ENCODE peak calls at places on chromosome 19, in five cellular contexts. G is stimulated activated CD4-positive, alpha-beta T cell treated with anti-CD3 and anti-CD28 coated beads, Interleukin-12 subunit alpha, Interleukin-12 subunit beta, amount 100 ng/mL, for 24 hours; O is neuronal stem cell; H is mucosa of descending colon; P is tibial nerve. T is an unnamed sample.

GRCh38 chr19:43562698-43563241 is 12.6 kb downstream of the XRCC1 start:
- DNase-seq in G (peak), O (no peak), H (peak), P (peak), T (peak)

GRCh38 chr19:34291235-34291634 is 36.9 kb downstream of the GARRE1 start:
- DNase-seq in G (no peak), O (no peak), H (no peak), P (no peak), T (no peak)

GRCh38 chr19:15294591-15294990 is 37.7 kb downstream of the BRD4 start:
- DNase-seq in G (no peak), O (no peak), H (no peak), P (no peak), T (no peak)

GRCh38 chr19:38656171-38656981 is 8.9 kb downstream of the ACTN4 start:
- DNase-seq in G (no peak), O (no peak), H (no peak), P (no peak), T (no peak)

GRCh38 chr19:6678690-6679109 is 8.7 kb upstream of the TNFSF14 start:
- DNase-seq in G (peak), O (no peak), H (no peak), P (no peak), T (peak)

GRCh38 chr19:46841458-46842083 is 9.1 kb downstream of the AP2S1 start:
- DNase-seq in G (no peak), O (no peak), H (no peak), P (no peak), T (no peak)

GRCh38 chr19:33302175-33302973 is at the start of gene CEBPA:
- DNase-seq in G (peak), O (peak), H (peak), P (peak), T (peak)

GRCh38 chr19:7242601-7243258 is 51.5 kb downstream of the INSR start:
- DNase-seq in G (no peak), O (no peak), H (no peak), P (no peak), T (no peak)

GRCh38 chr19:39846176-39846677 is at the start of gene FBL:
- DNase-seq in G (peak), O (peak), H (peak), P (peak), T (peak)

GRCh38 chr19:10013834-10014618 is 743 bp downstream of the RDH8 start:
- DNase-seq in G (no peak), O (no peak), H (no peak), P (no peak), T (no peak)

GRCh38 chr19:2867025-2867991 is at the start of gene ZNF556:
- DNase-seq in G (no peak), O (no peak), H (no peak), P (no peak), T (no peak)

GRCh38 chr19:36152061-36152885 is at the start of gene COX7A1:
- DNase-seq in G (no peak), O (no peak), H (peak), P (peak), T (no peak)

GRCh38 chr19:413756-414420 is 4.9 kb upstream of the C2CD4C start:
- DNase-seq in G (no peak), O (no peak), H (no peak), P (no peak), T (no peak)

GRCh38 chr19:17560205-17560595 is 4.8 kb downstream of the COLGALT1 start:
- DNase-seq in G (no peak), O (no peak), H (no peak), P (no peak), T (no peak)

GRCh38 chr19:55619264-55619663 is 5.1 kb downstream of the ZNF784 start:
- DNase-seq in G (no peak), O (no peak), H (no peak), P (no peak), T (no peak)

GRCh38 chr19:38497907-38498306 is 64.4 kb downstream of the RYR1 start:
- DNase-seq in G (no peak), O (no peak), H (no peak), P (no peak), T (no peak)

GRCh38 chr19:18425515-18426415 is 6.6 kb downstream of the SSBP4 start:
- DNase-seq in G (no peak), O (no peak), H (peak), P (no peak), T (no peak)

GRCh38 chr19:14048439-14049153 is 13.3 kb downstream of the PALM3 start:
- DNase-seq in G (peak), O (peak), H (peak), P (no peak), T (peak)

GRCh38 chr19:23901360-23901759 is 13.3 kb upstream of the ZNF726 start:
- DNase-seq in G (no peak), O (no peak), H (no peak), P (no peak), T (no peak)

GRCh38 chr19:15213715-15214381 is 13.1 kb upstream of the NOTCH3 start:
- DNase-seq in G (no peak), O (no peak), H (no peak), P (no peak), T (no peak)

GRCh38 chr19:18946918-18947317 is 5.9 kb upstream of the HOMER3 start:
- DNase-seq in G (no peak), O (no peak), H (no peak), P (no peak), T (no peak)

GRCh38 chr19:1370579-1371361 is 12.9 kb upstream of the NDUFS7 start:
- DNase-seq in G (no peak), O (no peak), H (no peak), P (no peak), T (no peak)

GRCh38 chr19:32599736-32600157 is 18.8 kb downstream of the PDCD5 start:
- DNase-seq in G (peak), O (peak), H (no peak), P (no peak), T (no peak)

GRCh38 chr19:16359074-16359473 is 34.4 kb downstream of the KLF2 start:
- DNase-seq in G (no peak), O (no peak), H (no peak), P (no peak), T (no peak)

GRCh38 chr19:41206926-41207750 is 11.9 kb upstream of the AXL start:
- DNase-seq in G (no peak), O (no peak), H (peak), P (peak), T (no peak)

GRCh38 chr19:11273288-11273687 is 11.0 kb upstream of the DOCK6 start:
- DNase-seq in G (no peak), O (no peak), H (no peak), P (no peak), T (no peak)

GRCh38 chr19:48639483-48640375 is 2.5 kb upstream of the DBP start:
- DNase-seq in G (no peak), O (no peak), H (peak), P (no peak), T (no peak)

GRCh38 chr19:48784527-48784926 is 26.3 kb downstream of the BCAT2 start:
- DNase-seq in G (no peak), O (no peak), H (no peak), P (no peak), T (no peak)

GRCh38 chr19:16889429-16889882 is 657 bp downstream of the F2RL3 start:
- DNase-seq in G (no peak), O (no peak), H (no peak), P (no peak), T (no peak)

GRCh38 chr19:48556163-48556562 is 4.2 kb downstream of the SULT2B1 start:
- DNase-seq in G (no peak), O (no peak), H (no peak), P (no peak), T (no peak)

GRCh38 chr19:41808663-41809566 is 12.5 kb downstream of the CEACAM3 start:
- DNase-seq in G (no peak), O (no peak), H (no peak), P (no peak), T (no peak)

GRCh38 chr19:2453431-2454025 is 3.2 kb downstream of the LMNB2 start:
- DNase-seq in G (no peak), O (no peak), H (no peak), P (no peak), T (no peak)

GRCh38 chr19:40005670-40006272 is 8.9 kb downstream of the ZNF546 start:
- DNase-seq in G (no peak), O (no peak), H (no peak), P (no peak), T (no peak)

GRCh38 chr19:18053571-18054219 is 33.0 kb downstream of the IL12RB1 start:
- DNase-seq in G (no peak), O (no peak), H (no peak), P (no peak), T (no peak)

GRCh38 chr19:16899566-16900075 is 10.8 kb downstream of the F2RL3 start:
- DNase-seq in G (no peak), O (no peak), H (peak), P (no peak), T (no peak)

GRCh38 chr19:48321372-48321621 is 4.1 kb upstream of the EMP3 start:
- DNase-seq in G (peak), O (peak), H (peak), P (peak), T (peak)

GRCh38 chr19:43425567-43426392 is 11.1 kb downstream of the TEX101 start:
- DNase-seq in G (no peak), O (no peak), H (peak), P (no peak), T (no peak)

GRCh38 chr19:30228113-30228725 is 144.0 kb upstream of the ZNF536 start:
- DNase-seq in G (no peak), O (no peak), H (peak), P (no peak), T (no peak)

GRCh38 chr19:33825556-33825955 is 28.9 kb downstream of the KCTD15 start:
- DNase-seq in G (no peak), O (no peak), H (no peak), P (no peak), T (no peak)

GRCh38 chr19:2567580-2567979 is 91.7 kb downstream of the GADD45B start:
- DNase-seq in G (no peak), O (no peak), H (peak), P (no peak), T (no peak)